ENCODE peak calls at places on chromosome 9, in four cellular contexts. Y is HepG2, U is WTC11, Q is K562. P is an unnamed sample.

GRCh38 chr9:38683336-38683735 is 36.6 kb downstream of the FAM240B start:
- DNase-seq in Y (no peak), Q (no peak), U (no peak), P (no peak)

GRCh38 chr9:87516222-87516930 is 18.7 kb downstream of the DAPK1 start:
- DNase-seq in Y (peak; percentile 41), Q (peak; percentile 91), U (no peak), P (no peak)

GRCh38 chr9:7965091-7965490 is 165.5 kb upstream of the DMAC1 start:
- DNase-seq in Y (no peak), U (no peak), Q (no peak), P (no peak)

GRCh38 chr9:136994180-136994884 is 2.0 kb downstream of the CLIC3 start:
- DNase-seq in Q (no peak), Y (no peak), U (no peak), P (no peak)

GRCh38 chr9:85045271-85045670 is 375.7 kb downstream of the NTRK2 start:
- DNase-seq in Y (no peak), Q (no peak), U (no peak), P (no peak)

GRCh38 chr9:99162759-99163364 is 57.9 kb downstream of the TGFBR1 start:
- DNase-seq in Y (peak; percentile 43), Q (peak; percentile 56), U (no peak), P (no peak)

GRCh38 chr9:123453904-123454321 is 97.9 kb downstream of the CRB2 start:
- DNase-seq in Q (no peak), Y (peak; percentile 25), U (no peak), P (no peak)

GRCh38 chr9:121559183-121559582 is 59.5 kb upstream of the GGTA1 start:
- DNase-seq in Y (no peak), U (no peak), Q (peak; percentile 15), P (peak; percentile 21)

GRCh38 chr9:137467896-137468295 is 8.8 kb upstream of the NSMF start:
- DNase-seq in Y (no peak), Q (no peak), U (no peak), P (no peak)

GRCh38 chr9:19049872-19050636 is 827 bp downstream of the RRAGA start:
- DNase-seq in Q (peak; percentile 20), Y (no peak), U (no peak), P (no peak)

GRCh38 chr9:37293664-37294524 is 128.6 kb upstream of the GRHPR start:
- DNase-seq in Q (no peak), U (no peak), Y (no peak), P (peak; percentile 91)

GRCh38 chr9:114893622-114894021 is 36.8 kb downstream of the TNFSF8 start:
- DNase-seq in Y (no peak), Q (no peak), U (no peak), P (no peak)

GRCh38 chr9:93154293-93154903 is 20.3 kb upstream of the NINJ1 start:
- DNase-seq in U (peak; percentile 91), Q (peak; percentile 69), Y (peak; percentile 58), P (no peak)

GRCh38 chr9:81844131-81844567 is 84.1 kb upstream of the SPATA31D4 start:
- DNase-seq in U (no peak), Y (peak; percentile 15), Q (no peak), P (no peak)

GRCh38 chr9:12464910-12465512 is 228.2 kb upstream of the TYRP1 start:
- DNase-seq in U (no peak), Q (peak; percentile 17), Y (peak; percentile 6), P (no peak)

GRCh38 chr9:96071245-96072124 is 196.0 kb downstream of the ERCC6L2 start:
- DNase-seq in Y (peak; percentile 16), U (peak; percentile 54), Q (peak; percentile 32), P (no peak)

GRCh38 chr9:136648746-136649145 is 14.0 kb upstream of the EGFL7 start:
- DNase-seq in Q (peak; percentile 49), Y (no peak), U (no peak), P (no peak)

GRCh38 chr9:83708515-83709158 is 879 bp upstream of the UBQLN1 start:
- DNase-seq in U (peak; percentile 45), Y (peak; percentile 84), Q (peak; percentile 86), P (no peak)

GRCh38 chr9:115593587-115594091 is 475.7 kb upstream of the TNC start:
- DNase-seq in Q (peak; percentile 9), U (no peak), Y (peak; percentile 4), P (no peak)

GRCh38 chr9:70412678-70413426 is 1.6 kb downstream of the KLF9 start:
- DNase-seq in U (peak; percentile 17), Y (peak; percentile 37), Q (peak; percentile 59), P (no peak)
- TF ChIP-seq NR2C2 in U (no peak), Y (no peak), Q (no peak), P (no peak)

GRCh38 chr9:36151306-36152210 is 15.0 kb downstream of the GLIPR2 start:
- DNase-seq in Y (no peak), U (no peak), Q (no peak), P (peak; percentile 72)

GRCh38 chr9:36152741-36153438 is 16.3 kb upstream of the CCIN start:
- DNase-seq in Q (no peak), U (no peak), Y (no peak), P (no peak)

GRCh38 chr9:36158122-36158521 is 11.1 kb upstream of the CCIN start:
- DNase-seq in Y (no peak), Q (no peak), U (no peak), P (no peak)

GRCh38 chr9:36150529-36151305 is 14.2 kb downstream of the GLIPR2 start:
- DNase-seq in Q (no peak), U (no peak), Y (peak; percentile 29), P (no peak)

GRCh38 chr9:36154213-36154952 is 14.8 kb upstream of the CCIN start:
- DNase-seq in U (no peak), Y (no peak), Q (no peak), P (no peak)
- TF ChIP-seq NR2C2 in U (no peak), Y (no peak), Q (no peak), P (no peak)

GRCh38 chr9:119677811-119678530 is 308.7 kb upstream of the BRINP1 start:
- DNase-seq in Q (no peak), U (no peak), Y (no peak), P (no peak)
- TF ChIP-seq NR2C2 in Q (no peak), U (no peak), Y (no peak), P (no peak)

GRCh38 chr9:34079181-34079580 is 30.5 kb upstream of the UBAP2 start:
- DNase-seq in U (no peak), Y (no peak), Q (no peak), P (no peak)
- TF ChIP-seq NR2C2 in U (no peak), Y (no peak), Q (no peak), P (no peak)

DNA sequence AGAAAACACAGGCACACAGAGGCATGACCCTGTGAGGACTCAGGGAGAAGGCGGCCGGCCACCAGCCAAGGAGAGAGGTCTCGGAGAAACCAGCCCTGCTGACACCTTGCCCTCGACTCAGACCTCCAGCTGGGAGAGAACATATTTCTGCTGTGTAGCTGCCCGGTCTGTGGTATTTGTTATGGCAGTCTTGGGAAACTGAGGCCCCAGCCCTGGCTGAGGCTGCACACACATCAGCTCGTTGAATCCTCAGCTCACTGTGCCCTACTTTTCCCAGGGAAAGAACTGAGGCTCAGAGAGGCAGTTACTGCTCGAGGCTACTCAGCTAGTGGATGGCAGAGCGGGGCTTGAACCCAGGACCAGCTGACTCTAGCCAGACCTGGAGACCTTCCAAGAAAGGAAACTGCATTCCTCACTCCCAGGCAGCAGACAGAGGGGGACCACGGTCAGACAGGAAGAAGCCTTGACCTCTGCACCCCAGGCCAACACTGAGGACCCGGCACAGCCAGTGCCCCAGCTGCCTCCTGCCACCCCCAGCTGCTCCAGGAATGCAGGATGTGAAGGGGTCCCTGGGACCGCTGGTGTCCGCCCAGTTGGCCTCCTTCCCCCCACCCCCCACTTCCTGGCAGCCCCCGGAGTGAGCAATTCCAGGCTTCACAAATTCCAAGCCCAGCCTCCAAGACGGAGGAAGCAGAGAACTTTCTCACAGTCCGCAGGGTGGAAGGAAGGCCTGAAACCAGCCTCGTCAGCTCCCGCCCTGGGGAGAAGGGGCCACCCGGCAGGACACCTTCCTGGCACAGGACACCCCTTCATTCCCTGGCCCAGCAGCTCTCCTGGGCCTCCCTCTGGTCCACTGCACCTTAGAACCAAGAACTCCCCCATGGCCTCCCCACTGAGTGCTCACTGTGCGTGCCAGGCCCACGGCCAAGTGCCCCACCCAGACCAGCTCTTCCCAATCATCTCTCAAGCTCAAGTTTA is 69.9 kb downstream of the LRSAM1 start:
- DNase-seq in Q (no peak), U (peak; percentile 46), Y (no peak), P (no peak)
- TF ChIP-seq NR2C2 in Q (no peak), U (no peak), Y (no peak), P (no peak)

DNA sequence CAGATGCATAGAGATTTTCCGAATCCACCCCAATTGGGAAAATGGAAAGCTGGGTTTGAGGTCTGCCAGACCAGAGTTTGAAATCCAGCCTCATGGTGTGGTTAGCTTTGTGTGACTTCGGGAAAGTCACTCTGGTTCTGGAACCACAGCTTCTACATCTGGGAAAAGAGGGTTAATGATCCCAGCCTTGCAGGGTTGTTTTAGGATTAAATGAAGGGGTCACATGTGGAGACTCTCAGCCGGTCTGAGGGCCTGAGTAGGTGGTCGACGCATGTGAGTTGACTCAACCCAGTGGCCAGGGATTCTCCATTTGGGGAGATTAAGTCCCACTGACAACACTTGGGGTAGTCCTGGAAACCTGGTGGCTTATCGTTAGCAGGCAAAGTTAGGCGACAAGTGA is 6.1 kb downstream of the ZNF618 start:
- DNase-seq in Q (peak; percentile 36), Y (no peak), U (no peak), P (no peak)
- TF ChIP-seq NR2C2 in Q (no peak), Y (no peak), U (no peak), P (no peak)

P was measured in GM12878.